ENCODE peak calls at places on chromosomes 16 and 17, in six cellular contexts. K, O, A, Q, Z and C are unnamed samples.

GRCh38 chr16:66041907-66042306 is 324.6 kb upstream of the CDH5 start:
- DNase-seq in K (no peak), O (no peak), A (no peak), Q (no peak), Z (no peak), C (no peak)

GRCh38 chr16:53430363-53430762 is 3.9 kb upstream of the RBL2 start:
- DNase-seq in K (no peak), O (no peak), A (no peak), Q (no peak), Z (no peak), C (no peak)

GRCh38 chr17:31549121-31549524 is 157.6 kb downstream of the RAB11FIP4 start:
- DNase-seq in K (no peak), O (no peak), A (no peak), Q (no peak), Z (no peak), C (peak; percentile 40)

GRCh38 chr17:59763861-59764260 is 56.4 kb downstream of the VMP1 start:
- DNase-seq in K (peak; percentile 96), O (no peak), A (no peak), Q (no peak), Z (no peak), C (peak; percentile 56)

GRCh38 chr16:74888227-74888862 is 96.6 kb downstream of the WDR59 start:
- DNase-seq in K (no peak), O (no peak), A (no peak), Q (no peak), Z (no peak), C (no peak)

GRCh38 chr17:27354491-27355081 is 60.7 kb downstream of the WSB1 start:
- DNase-seq in K (peak; percentile 22), O (no peak), A (no peak), Q (no peak), Z (no peak), C (peak; percentile 45)

GRCh38 chr16:72766506-72766905 is 281.4 kb downstream of the ZFHX3 start:
- DNase-seq in K (no peak), O (no peak), A (no peak), Q (no peak), Z (no peak), C (no peak)

GRCh38 chr16:67406111-67406593 is 10.1 kb downstream of the ZDHHC1 start:
- DNase-seq in K (peak; percentile 38), O (no peak), A (no peak), Q (no peak), Z (no peak), C (no peak)

GRCh38 chr17:8740486-8740885 is 4.2 kb downstream of the CCDC42 start:
- DNase-seq in K (no peak), O (peak; percentile 70), A (peak; percentile 47), Q (peak; percentile 35), Z (no peak), C (no peak)

GRCh38 chr17:28968269-28968913 is 17.1 kb upstream of the PHF12 start:
- DNase-seq in K (peak; percentile 30), O (peak; percentile 68), A (no peak), Q (no peak), Z (no peak), C (no peak)

GRCh38 chr16:89326721-89327120 is 109.2 kb downstream of the ZNF778 start:
- DNase-seq in K (no peak), O (peak; percentile 61), A (no peak), Q (no peak), Z (no peak), C (no peak)